ENCODE peak calls at places on chromosomes 4 and X, in four cellular contexts. One of them, this sample, is unnamed.

GRCh38 chr4:11428701-11429571 is at the start of gene HS3ST1:
- DNase-seq in K562: no peak
- DNase-seq in WTC11: peak; percentile 68
- DNase-seq in SK-N-SH: peak; percentile 38
- DNase-seq in this sample: peak; percentile 68

GRCh38 chrX:133053854-133054565 is 42.9 kb downstream of the USP26 start:
- DNase-seq in K562: no peak
- DNase-seq in WTC11: no peak
- DNase-seq in SK-N-SH: no peak
- DNase-seq in this sample: no peak

GRCh38 chr4:186932631-186933150 is 209.0 kb upstream of the FAT1 start:
- DNase-seq in K562: no peak
- DNase-seq in WTC11: no peak
- DNase-seq in SK-N-SH: no peak
- DNase-seq in this sample: no peak

GRCh38 chrX:25226151-25226550 is 210.4 kb upstream of the ARX start:
- DNase-seq in K562: no peak
- DNase-seq in WTC11: no peak
- DNase-seq in SK-N-SH: no peak
- DNase-seq in this sample: no peak

GRCh38 chr4:5635826-5636196 is 72.5 kb downstream of the EVC2 start:
- DNase-seq in K562: no peak
- DNase-seq in WTC11: no peak
- DNase-seq in SK-N-SH: no peak
- DNase-seq in this sample: no peak

GRCh38 chr4:128287159-128287870 is at the start of gene PGRMC2:
- DNase-seq in K562: peak; percentile 29
- DNase-seq in WTC11: peak; percentile 57
- DNase-seq in SK-N-SH: peak; percentile 61
- DNase-seq in this sample: no peak

GRCh38 chr4:829761-830655 is 4.1 kb upstream of the CPLX1 start:
- DNase-seq in K562: no peak
- DNase-seq in WTC11: no peak
- DNase-seq in SK-N-SH: no peak
- DNase-seq in this sample: no peak

GRCh38 chrX:111100191-111100590 is 4.2 kb downstream of the PAK3 start:
- DNase-seq in K562: peak; percentile 57
- DNase-seq in WTC11: peak; percentile 26
- DNase-seq in SK-N-SH: peak; percentile 69
- DNase-seq in this sample: no peak

GRCh38 chr4:187393546-187394344 is 601.8 kb upstream of the ZFP42 start:
- DNase-seq in K562: no peak
- DNase-seq in WTC11: no peak
- DNase-seq in SK-N-SH: no peak
- DNase-seq in this sample: no peak

GRCh38 chrX:38726596-38726995 is 74.7 kb upstream of the MID1IP1 start:
- DNase-seq in K562: no peak
- DNase-seq in WTC11: no peak
- DNase-seq in SK-N-SH: no peak
- DNase-seq in this sample: no peak

GRCh38 chrX:2539586-2539985 is 38.8 kb upstream of the DHRSX start:
- DNase-seq in K562: no peak
- DNase-seq in WTC11: no peak
- DNase-seq in SK-N-SH: no peak
- DNase-seq in this sample: no peak

GRCh38 chr4:151700566-151701316 is 60.1 kb downstream of the GATB start:
- DNase-seq in K562: no peak
- DNase-seq in WTC11: no peak
- DNase-seq in SK-N-SH: no peak
- DNase-seq in this sample: no peak

GRCh38 chr4:88537725-88538124 is 14.1 kb upstream of the PYURF start:
- DNase-seq in K562: no peak
- DNase-seq in WTC11: no peak
- DNase-seq in SK-N-SH: no peak
- DNase-seq in this sample: no peak

GRCh38 chrX:72348247-72348979 is 42.7 kb upstream of the CITED1 start:
- DNase-seq in K562: no peak
- DNase-seq in WTC11: no peak
- DNase-seq in SK-N-SH: no peak
- DNase-seq in this sample: no peak

GRCh38 chrX:137313627-137314026 is 252.3 kb upstream of the ZIC3 start:
- DNase-seq in K562: no peak
- DNase-seq in WTC11: no peak
- DNase-seq in SK-N-SH: no peak
- DNase-seq in this sample: no peak

GRCh38 chrX:68685722-68686683 is 38.5 kb downstream of the STARD8 start:
- DNase-seq in K562: peak; percentile 50
- DNase-seq in WTC11: peak; percentile 67
- DNase-seq in SK-N-SH: peak; percentile 49
- DNase-seq in this sample: no peak

GRCh38 chr4:85769009-85769408 is 294.1 kb downstream of the ARHGAP24 start:
- DNase-seq in K562: no peak
- DNase-seq in WTC11: no peak
- DNase-seq in SK-N-SH: no peak
- DNase-seq in this sample: no peak

GRCh38 chr4:169062861-169063197 is 52.8 kb upstream of the CBR4 start:
- DNase-seq in K562: no peak
- DNase-seq in WTC11: no peak
- DNase-seq in SK-N-SH: no peak
- DNase-seq in this sample: no peak

GRCh38 chr4:314296-314903 is 9.1 kb upstream of the ZNF732 start:
- DNase-seq in K562: no peak
- DNase-seq in WTC11: no peak
- DNase-seq in SK-N-SH: no peak
- DNase-seq in this sample: no peak

GRCh38 chrX:22699591-22700091 is 300.1 kb upstream of the DDX53 start:
- DNase-seq in K562: no peak
- DNase-seq in WTC11: no peak
- DNase-seq in SK-N-SH: no peak
- DNase-seq in this sample: no peak

GRCh38 chr4:138398297-138398696 is 156.1 kb upstream of the SLC7A11 start:
- DNase-seq in K562: no peak
- DNase-seq in WTC11: no peak
- DNase-seq in SK-N-SH: no peak
- DNase-seq in this sample: no peak

GRCh38 chrX:34918856-34919255 is 23.7 kb upstream of the FAM47B start:
- DNase-seq in K562: no peak
- DNase-seq in WTC11: peak; percentile 11
- DNase-seq in SK-N-SH: peak; percentile 12
- DNase-seq in this sample: no peak

GRCh38 chrX:135629342-135629741 is 84.1 kb upstream of the CT45A1 start:
- DNase-seq in K562: no peak
- DNase-seq in WTC11: no peak
- DNase-seq in SK-N-SH: no peak
- DNase-seq in this sample: no peak

GRCh38 chrX:69616520-69617203 is 749 bp downstream of the EDA start:
- DNase-seq in K562: no peak
- DNase-seq in WTC11: peak; percentile 9
- DNase-seq in SK-N-SH: peak; percentile 12
- DNase-seq in this sample: no peak

GRCh38 chr4:48405924-48406323 is 64.6 kb downstream of the SLAIN2 start:
- DNase-seq in K562: no peak
- DNase-seq in WTC11: no peak
- DNase-seq in SK-N-SH: no peak
- DNase-seq in this sample: no peak

GRCh38 chr4:88107406-88108107 is 50.9 kb downstream of the ABCG2 start:
- DNase-seq in K562: no peak
- DNase-seq in WTC11: no peak
- DNase-seq in SK-N-SH: peak; percentile 18
- DNase-seq in this sample: no peak

GRCh38 chrX:11546917-11547316 is 118.8 kb downstream of the ARHGAP6 start:
- DNase-seq in K562: no peak
- DNase-seq in WTC11: no peak
- DNase-seq in SK-N-SH: no peak
- DNase-seq in this sample: no peak

GRCh38 chr4:14143892-14144291 is 516.4 kb upstream of the BOD1L1 start:
- DNase-seq in K562: no peak
- DNase-seq in WTC11: no peak
- DNase-seq in SK-N-SH: no peak
- DNase-seq in this sample: no peak

GRCh38 chr4:139562067-139562684 is 6.2 kb upstream of the SETD7 start:
- DNase-seq in K562: no peak
- DNase-seq in WTC11: no peak
- DNase-seq in SK-N-SH: no peak
- DNase-seq in this sample: no peak

GRCh38 chr4:82799006-82799881 is 648 bp upstream of the SCD5 start:
- DNase-seq in K562: no peak
- DNase-seq in WTC11: no peak
- DNase-seq in SK-N-SH: peak; percentile 44
- DNase-seq in this sample: no peak

GRCh38 chr4:139951051-139951450 is 202.9 kb downstream of the MAML3 start:
- DNase-seq in K562: no peak
- DNase-seq in WTC11: no peak
- DNase-seq in SK-N-SH: no peak
- DNase-seq in this sample: no peak

GRCh38 chr4:87011340-87012034 is 76.7 kb downstream of the AFF1 start:
- DNase-seq in K562: no peak
- DNase-seq in WTC11: no peak
- DNase-seq in SK-N-SH: no peak
- DNase-seq in this sample: no peak

GRCh38 chrX:19772306-19772705 is 115.1 kb downstream of the SH3KBP1 start:
- DNase-seq in K562: no peak
- DNase-seq in WTC11: no peak
- DNase-seq in SK-N-SH: no peak
- DNase-seq in this sample: no peak

GRCh38 chrX:110741213-110741796 is 54.3 kb downstream of the CHRDL1 start:
- DNase-seq in K562: no peak
- DNase-seq in WTC11: no peak
- DNase-seq in SK-N-SH: no peak
- DNase-seq in this sample: no peak

DNA sequence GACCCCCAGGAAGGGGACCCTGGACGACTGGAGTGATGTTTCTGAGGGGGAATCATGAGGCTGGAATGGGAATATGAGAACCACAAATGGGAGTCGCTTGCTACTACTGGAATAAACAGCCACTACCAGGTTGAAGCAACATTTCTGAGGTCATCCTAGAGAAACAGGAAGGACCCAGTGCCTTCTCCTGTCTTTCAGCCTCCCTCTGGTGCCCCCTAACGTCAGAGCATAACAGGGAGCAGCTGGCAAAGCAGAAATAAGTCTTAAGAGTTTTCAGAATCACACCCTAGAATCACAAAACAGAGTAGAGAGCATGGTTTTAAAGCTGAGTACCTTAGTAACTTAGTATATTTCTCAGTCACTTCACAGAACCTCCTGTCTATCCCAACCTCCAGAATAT is 347.8 kb upstream of the PITX2 start:
- DNase-seq in K562: no peak
- DNase-seq in WTC11: peak; percentile 79
- DNase-seq in SK-N-SH: no peak
- DNase-seq in this sample: peak; percentile 49
- TF ChIP-seq TEAD4 in K562: no peak
- TF ChIP-seq TEAD4 in WTC11: no peak
- TF ChIP-seq TEAD4 in SK-N-SH: no peak
- TF ChIP-seq TEAD4 in this sample: no peak

DNA sequence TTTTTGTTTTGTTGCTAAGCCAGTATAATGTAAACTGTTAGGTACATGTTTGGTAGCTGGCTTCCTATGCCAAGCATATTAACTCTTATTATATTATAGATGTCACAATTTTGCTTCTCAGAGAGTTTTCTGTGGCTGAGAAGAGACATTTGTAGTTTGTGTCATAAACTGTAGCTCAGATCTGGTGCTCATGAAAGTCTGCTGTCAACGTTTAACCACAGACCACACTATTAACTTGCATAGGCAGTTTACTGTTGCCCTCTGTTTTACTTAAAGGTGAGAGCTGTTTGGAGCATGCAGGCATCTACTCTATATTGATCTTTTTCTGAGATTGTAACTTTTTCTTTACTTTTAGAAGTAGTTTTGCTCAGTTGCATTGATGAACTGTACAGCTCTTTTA is 166.8 kb downstream of the TLL1 start:
- DNase-seq in K562: no peak
- DNase-seq in WTC11: no peak
- DNase-seq in SK-N-SH: no peak
- DNase-seq in this sample: no peak
- TF ChIP-seq TEAD4 in K562: no peak
- TF ChIP-seq TEAD4 in WTC11: no peak
- TF ChIP-seq TEAD4 in SK-N-SH: no peak
- TF ChIP-seq TEAD4 in this sample: no peak

GRCh38 chrX:17187301-17187836 is 187.6 kb upstream of the NHS start:
- DNase-seq in K562: no peak
- DNase-seq in WTC11: no peak
- DNase-seq in SK-N-SH: no peak
- DNase-seq in this sample: no peak

DNA sequence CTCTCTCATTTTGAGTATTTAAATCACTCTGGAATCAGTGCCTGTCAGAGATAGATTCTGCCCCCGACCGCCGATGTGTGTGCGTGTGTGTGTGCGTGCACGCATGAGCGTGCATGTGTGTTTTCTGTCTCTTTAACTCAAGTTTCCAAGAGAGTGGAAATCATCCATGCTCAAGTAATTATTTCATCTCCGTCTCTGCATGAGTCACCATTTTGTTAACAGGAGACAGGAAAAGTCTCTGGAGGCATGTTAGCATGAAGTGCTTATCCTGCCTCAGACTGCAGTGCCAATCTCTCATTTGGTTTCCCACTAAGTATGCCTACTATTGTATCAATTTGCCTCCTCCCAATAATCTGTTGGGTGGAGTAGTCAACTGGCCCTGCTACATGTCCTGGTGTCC is 182.9 kb upstream of the NHS start:
- DNase-seq in K562: no peak
- DNase-seq in WTC11: no peak
- DNase-seq in SK-N-SH: no peak
- DNase-seq in this sample: no peak
- TF ChIP-seq TEAD4 in K562: no peak
- TF ChIP-seq TEAD4 in WTC11: no peak
- TF ChIP-seq TEAD4 in SK-N-SH: no peak
- TF ChIP-seq TEAD4 in this sample: no peak

GRCh38 chrX:107628662-107629532 is 587 bp downstream of the PRPS1 start:
- DNase-seq in K562: peak; percentile 33
- DNase-seq in WTC11: peak; percentile 17
- DNase-seq in SK-N-SH: peak; percentile 36
- DNase-seq in this sample: peak; percentile 48
- TF ChIP-seq TEAD4 in K562: no peak
- TF ChIP-seq TEAD4 in WTC11: no peak
- TF ChIP-seq TEAD4 in SK-N-SH: no peak
- TF ChIP-seq TEAD4 in this sample: no peak